ENCODE peak calls at places on chromosomes 2 and 18, in six cellular contexts. Y, F, Z, Q, S and R are unnamed samples.

GRCh38 chr2:154229971-154230370 is 358.2 kb downstream of the GALNT13 start:
- DNase-seq in Y (no peak), F (no peak), Z (no peak), Q (no peak), S (no peak), R (no peak)

GRCh38 chr2:13093644-13094043 is 376.9 kb downstream of the TRIB2 start:
- DNase-seq in Y (no peak), F (no peak), Z (no peak), Q (no peak), S (no peak), R (no peak)

GRCh38 chr2:112962308-112963175 is 15.3 kb upstream of the IL36G start:
- DNase-seq in Y (no peak), F (no peak), Z (no peak), Q (no peak), S (no peak), R (no peak)

GRCh38 chr2:233210843-233211600 is 40.5 kb upstream of the ATG16L1 start:
- DNase-seq in Y (peak; percentile 78), F (peak; percentile 84), Z (no peak), Q (peak; percentile 91), S (peak; percentile 18), R (peak; percentile 88)

GRCh38 chr2:239873656-239874635 is 151.2 kb downstream of the NDUFA10 start:
- DNase-seq in Y (no peak), F (peak; percentile 58), Z (no peak), Q (peak; percentile 17), S (no peak), R (no peak)

GRCh38 chr2:3169106-3169870 is 208.3 kb downstream of the EIPR1 start:
- DNase-seq in Y (peak; percentile 47), F (peak; percentile 31), Z (peak; percentile 33), Q (no peak), S (no peak), R (peak; percentile 45)

GRCh38 chr2:182548031-182548950 is 121.5 kb upstream of the PDE1A start:
- DNase-seq in Y (no peak), F (no peak), Z (no peak), Q (no peak), S (no peak), R (no peak)

GRCh38 chr2:16615687-16616615 is 49.7 kb downstream of the CYRIA start:
- DNase-seq in Y (no peak), F (no peak), Z (no peak), Q (no peak), S (no peak), R (peak; percentile 66)

GRCh38 chr18:63320041-63320689 is 596 bp upstream of the BCL2 start:
- DNase-seq in Y (peak; percentile 95), F (peak; percentile 91), Z (peak; percentile 90), Q (peak; percentile 82), S (no peak), R (peak; percentile 94)

GRCh38 chr2:16608661-16609643 is 56.7 kb downstream of the CYRIA start:
- DNase-seq in Y (peak; percentile 94), F (peak; percentile 91), Z (peak; percentile 89), Q (peak; percentile 81), S (peak; percentile 50), R (peak; percentile 89)

GRCh38 chr2:55590810-55591440 is 26.5 kb downstream of the PPP4R3B start:
- DNase-seq in Y (no peak), F (no peak), Z (no peak), Q (no peak), S (peak; percentile 88), R (no peak)

GRCh38 chr2:86397989-86398388 is 43.2 kb upstream of the KDM3A start:
- DNase-seq in Y (no peak), F (no peak), Z (peak; percentile 23), Q (no peak), S (no peak), R (no peak)

GRCh38 chr2:127049927-127050802 is 56.8 kb downstream of the BIN1 start:
- DNase-seq in Y (peak; percentile 89), F (peak; percentile 80), Z (peak; percentile 96), Q (peak; percentile 57), S (no peak), R (peak; percentile 78)

GRCh38 chr2:85385746-85386145 is 24.4 kb downstream of the CAPG start:
- DNase-seq in Y (no peak), F (no peak), Z (no peak), Q (no peak), S (no peak), R (peak; percentile 17)

GRCh38 chr18:77065221-77065981 is 67.2 kb downstream of the MBP start:
- DNase-seq in Y (peak; percentile 87), F (no peak), Z (no peak), Q (no peak), S (peak; percentile 93), R (no peak)

GRCh38 chr2:16756831-16757644 is 91.4 kb upstream of the CYRIA start:
- DNase-seq in Y (peak; percentile 94), F (peak; percentile 83), Z (peak; percentile 79), Q (peak; percentile 82), S (peak; percentile 41), R (peak; percentile 89)

GRCh38 chr18:10936211-10937053 is 212.9 kb downstream of the PIEZO2 start:
- DNase-seq in Y (no peak), F (no peak), Z (no peak), Q (no peak), S (no peak), R (no peak)

GRCh38 chr2:31384351-31384750 is 30.2 kb downstream of the XDH start:
- DNase-seq in Y (no peak), F (no peak), Z (no peak), Q (no peak), S (no peak), R (no peak)

GRCh38 chr2:137254081-137254480 is 488.7 kb downstream of the THSD7B start:
- DNase-seq in Y (no peak), F (no peak), Z (no peak), Q (no peak), S (no peak), R (no peak)

GRCh38 chr2:11503354-11503927 is 30.4 kb upstream of the GREB1 start:
- DNase-seq in Y (no peak), F (no peak), Z (no peak), Q (no peak), S (no peak), R (no peak)

GRCh38 chr2:71859211-71859847 is 288.3 kb downstream of the CYP26B1 start:
- DNase-seq in Y (no peak), F (peak; percentile 15), Z (no peak), Q (no peak), S (no peak), R (no peak)

GRCh38 chr2:71860381-71860926 is 287.2 kb downstream of the CYP26B1 start:
- DNase-seq in Y (no peak), F (peak; percentile 18), Z (no peak), Q (no peak), S (no peak), R (no peak)

GRCh38 chr2:71856709-71857525 is 290.7 kb downstream of the CYP26B1 start:
- DNase-seq in Y (no peak), F (peak; percentile 54), Z (no peak), Q (no peak), S (no peak), R (no peak)

GRCh38 chr2:71857632-71858031 is 290.0 kb downstream of the CYP26B1 start:
- DNase-seq in Y (no peak), F (peak; percentile 52), Z (no peak), Q (no peak), S (no peak), R (no peak)

DNA sequence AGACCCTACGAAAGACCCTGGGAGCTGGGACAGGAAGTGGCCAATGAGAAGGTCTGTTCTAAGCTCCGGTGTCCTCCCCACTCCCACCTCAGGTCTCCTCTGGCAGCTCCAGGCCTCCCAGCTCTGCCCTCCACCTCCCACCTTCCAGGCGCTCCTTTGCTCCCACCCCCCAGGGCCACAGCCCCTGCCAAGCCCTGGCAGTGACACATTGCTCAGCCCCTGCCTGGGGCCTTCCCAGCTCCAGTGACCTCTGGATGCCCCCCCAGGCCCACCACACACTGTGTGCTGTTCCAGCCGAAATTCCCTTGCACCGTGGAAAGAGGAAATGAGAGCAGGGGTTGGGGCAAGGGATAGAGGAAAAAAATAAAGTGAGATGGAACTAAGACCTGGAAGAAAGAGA is 289.6 kb downstream of the CYP26B1 start:
- DNase-seq in Y (no peak), F (peak; percentile 32), Z (no peak), Q (no peak), S (no peak), R (no peak)
- H3K4me3 ChIP-seq in Y (no peak overlapping the region), F (no peak overlapping the region), Z (no peak overlapping the region), Q (no peak overlapping the region), S (no peak overlapping the region), R (no peak overlapping the region)

GRCh38 chr18:64436111-64436510 is 287.2 kb upstream of the LINC00305 start:
- DNase-seq in Y (no peak), F (no peak), Z (no peak), Q (no peak), S (no peak), R (no peak)
- H3K27ac ChIP-seq in Y (no peak overlapping the region), F (no peak overlapping the region), Z (no peak overlapping the region), Q (no peak overlapping the region), S (no peak overlapping the region), R (no peak overlapping the region)

DNA sequence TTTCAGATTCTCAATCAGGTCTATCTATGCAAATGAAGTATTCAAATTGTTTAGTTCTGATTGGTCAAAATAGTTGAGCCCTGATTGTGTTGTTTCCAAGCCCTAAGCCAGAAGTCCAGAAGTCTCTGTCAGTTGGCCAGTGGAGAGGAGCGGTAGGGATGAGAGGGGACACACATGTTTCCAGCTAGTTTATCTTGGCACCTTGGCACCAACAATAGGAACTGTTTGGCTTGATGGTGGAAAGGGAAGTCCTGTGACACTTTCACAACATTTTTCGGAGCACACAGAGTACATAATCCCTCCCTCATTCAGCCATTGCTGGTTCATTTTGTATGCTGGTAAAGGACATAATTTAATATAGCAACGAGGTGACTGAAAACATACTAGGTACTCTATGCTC is 1661.6 kb downstream of the SUCLG1 start:
- DNase-seq in Y (no peak), F (no peak), Z (no peak), Q (no peak), S (no peak), R (no peak)
- TF ChIP-seq POLR2AphosphoS5 in Y (no peak), F (no peak), Z (no peak), Q (no peak), S (no peak), R (no peak)

GRCh38 chr2:219277703-219278654 is 1.2 kb upstream of the DNAJB2 start:
- DNase-seq in Y (peak; percentile 94), F (peak; percentile 90), Z (peak; percentile 81), Q (peak; percentile 87), S (no peak), R (peak; percentile 92)

GRCh38 chr2:219279916-219280516 is 850 bp downstream of the DNAJB2 start:
- DNase-seq in Y (no peak), F (no peak), Z (no peak), Q (no peak), S (no peak), R (peak; percentile 66)

GRCh38 chr2:219280682-219281081 is 1.5 kb downstream of the DNAJB2 start:
- DNase-seq in Y (no peak), F (no peak), Z (no peak), Q (no peak), S (no peak), R (peak; percentile 50)

GRCh38 chr2:219279151-219279915 is at the start of gene DNAJB2:
- DNase-seq in Y (peak; percentile 100), F (peak; percentile 99), Z (peak; percentile 99), Q (peak; percentile 98), S (peak; percentile 94), R (peak; percentile 100)

DNA sequence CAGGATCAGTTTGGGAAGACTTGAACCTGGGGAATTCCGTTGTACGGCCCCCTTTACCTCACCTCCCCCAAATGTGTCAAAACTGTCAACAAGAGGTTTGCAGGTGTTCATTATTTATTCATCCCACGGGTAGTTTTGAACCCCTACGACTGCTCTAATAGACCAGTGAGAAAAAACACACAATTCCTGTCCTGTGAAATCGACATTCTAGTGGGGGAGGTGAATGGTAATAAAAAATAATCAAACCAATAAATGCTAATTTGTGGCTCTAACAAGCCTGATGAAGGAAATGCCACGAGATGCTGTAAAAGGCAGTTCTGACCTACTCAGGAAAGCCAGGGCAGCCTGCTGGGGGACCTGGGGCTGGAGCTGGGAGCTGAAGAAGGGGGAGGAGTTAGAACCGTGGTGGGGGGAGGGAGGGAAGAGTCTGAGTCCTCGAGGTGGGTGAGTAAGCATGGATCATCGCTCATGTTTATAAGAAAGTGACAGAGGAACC is 463 bp upstream of the DNAJB2 start:
- DNase-seq in Y (no peak), F (no peak), Z (no peak), Q (no peak), S (no peak), R (no peak)
- H3K4me3 ChIP-seq in Y (peak overlapping the region; percentile 61), F (peak overlapping the region; percentile 93), Z (peak overlapping the region; percentile 69), Q (peak overlapping the region; percentile 87), S (peak overlapping the region; percentile 65), R (peak overlapping the region; percentile 72)